ENCODE peak calls at places on chromosomes 12 and 14, in six cellular contexts. U is GM13977, S is H9, K is lower lobe of right lung, T is lung, G is astrocyte of the spinal cord. N is an unnamed sample.

GRCh38 chr12:25689996-25690501 is 137.0 kb upstream of the LMNTD1 start:
- DNase-seq in U (no peak), K (peak; percentile 50), S (no peak), T (peak; percentile 30), G (no peak), N (no peak)

GRCh38 chr14:59583755-59584154 is 7.1 kb upstream of the CCDC175 start:
- DNase-seq in U (no peak), K (no peak), S (peak; percentile 45), G (peak; percentile 55), T (no peak), N (no peak)

GRCh38 chr14:50875359-50876090 is 3.7 kb downstream of the ABHD12B start:
- DNase-seq in G (peak; percentile 52), K (no peak), S (no peak), T (no peak), U (peak; percentile 86), N (no peak)

GRCh38 chr14:97010491-97011160 is 213.4 kb downstream of the VRK1 start:
- DNase-seq in U (no peak), G (no peak), K (no peak), S (peak; percentile 50), T (no peak), N (no peak)

GRCh38 chr12:55416961-55417360 is 9.1 kb upstream of the OR6C76 start:
- DNase-seq in K (no peak), U (no peak), G (no peak), T (no peak), S (no peak), N (no peak)

GRCh38 chr12:41521872-41522379 is 333.8 kb downstream of the PDZRN4 start:
- DNase-seq in G (peak; percentile 84), U (peak; percentile 14), K (no peak), T (no peak), S (no peak), N (no peak)

GRCh38 chr14:68685419-68686211 is 107.3 kb downstream of the ZFP36L1 start:
- DNase-seq in S (no peak), K (no peak), T (no peak), U (peak; percentile 81), G (peak; percentile 84), N (peak; percentile 88)

GRCh38 chr14:88749139-88749538 is 43.6 kb downstream of the EML5 start:
- DNase-seq in G (no peak), T (no peak), U (no peak), K (no peak), S (no peak), N (no peak)

GRCh38 chr14:68363841-68364711 is 428.8 kb downstream of the ZFP36L1 start:
- DNase-seq in U (no peak), G (peak; percentile 94), K (peak; percentile 72), S (peak; percentile 74), T (no peak), N (no peak)

GRCh38 chr12:58607805-58608204 is 312.5 kb downstream of the LRIG3 start:
- DNase-seq in G (no peak), U (no peak), K (no peak), S (no peak), T (no peak), N (no peak)

GRCh38 chr12:120590741-120591407 is 9.7 kb upstream of the POP5 start:
- DNase-seq in G (no peak), T (no peak), S (no peak), U (no peak), K (no peak), N (no peak)

GRCh38 chr12:106954462-106955376 is 988 bp upstream of the TMEM263 start:
- DNase-seq in U (no peak), K (peak; percentile 56), S (peak; percentile 43), G (no peak), T (no peak), N (no peak)

DNA sequence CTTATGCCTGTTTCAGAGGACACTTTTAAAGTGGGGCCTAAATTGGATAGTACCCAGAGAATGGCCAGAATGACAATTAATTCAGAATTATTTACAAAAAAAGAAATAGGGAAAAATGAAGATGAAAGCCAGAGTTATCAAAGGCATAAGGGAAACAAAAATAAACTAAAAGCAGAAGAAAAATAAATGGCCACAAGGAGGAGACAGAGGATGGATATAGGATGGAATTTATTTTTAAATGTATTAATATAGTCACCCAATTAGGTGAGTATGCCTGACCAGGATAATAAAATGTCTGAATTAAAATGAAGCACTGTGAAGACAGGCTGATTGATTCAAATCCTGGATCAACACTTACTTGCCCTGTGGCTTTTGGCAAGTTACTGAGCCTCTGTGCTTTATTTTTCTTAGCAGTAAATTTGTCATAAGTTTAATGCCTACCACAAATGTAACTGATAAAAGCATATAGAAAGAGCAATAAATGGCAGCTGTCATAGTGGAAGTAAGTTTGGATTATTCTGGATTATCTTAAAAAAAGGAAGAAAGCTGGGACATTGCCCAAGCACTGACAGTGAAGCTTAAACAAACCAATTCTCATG is 3.4 kb downstream of the CLEC9A start:
- DNase-seq in T (no peak), K (no peak), G (peak; percentile 27), S (no peak), U (peak; percentile 32), N (no peak)
- TF ChIP-seq CTCF in T (peak; percentile 25), K (peak; percentile 54), G (peak; percentile 42), S (peak; percentile 69), U (peak; percentile 49), N (peak; percentile 78)

GRCh38 chr14:26206640-26207039 is 391.2 kb downstream of the NOVA1 start:
- DNase-seq in G (no peak), U (no peak), K (no peak), T (no peak), S (no peak), N (no peak)
- TF ChIP-seq CTCF in G (no peak), U (no peak), K (no peak), T (no peak), S (peak; percentile 17), N (no peak)

GRCh38 chr14:65100905-65101541 is 1.3 kb downstream of the MAX start:
- DNase-seq in S (no peak), T (no peak), U (no peak), K (no peak), G (no peak), N (no peak)

GRCh38 chr14:65104791-65105190 is 2.5 kb upstream of the MAX start:
- DNase-seq in S (no peak), K (no peak), T (no peak), G (no peak), U (no peak), N (no peak)

GRCh38 chr14:65102441-65103149 is at the start of gene MAX:
- DNase-seq in U (peak; percentile 97), G (peak; percentile 99), K (peak; percentile 99), T (peak; percentile 99), S (peak; percentile 99), N (peak; percentile 99)

GRCh38 chr14:65101631-65102440 is 481 bp downstream of the MAX start:
- DNase-seq in T (peak; percentile 33), S (peak; percentile 39), K (peak; percentile 58), G (no peak), U (no peak), N (no peak)

GRCh38 chr14:65103150-65103760 is 938 bp upstream of the MAX start:
- DNase-seq in S (no peak), G (no peak), T (no peak), U (no peak), K (no peak), N (no peak)
- TF ChIP-seq CTCF in S (peak; percentile 35), G (peak; percentile 5), T (no peak), U (peak; percentile 26), K (no peak), N (no peak)

DNA sequence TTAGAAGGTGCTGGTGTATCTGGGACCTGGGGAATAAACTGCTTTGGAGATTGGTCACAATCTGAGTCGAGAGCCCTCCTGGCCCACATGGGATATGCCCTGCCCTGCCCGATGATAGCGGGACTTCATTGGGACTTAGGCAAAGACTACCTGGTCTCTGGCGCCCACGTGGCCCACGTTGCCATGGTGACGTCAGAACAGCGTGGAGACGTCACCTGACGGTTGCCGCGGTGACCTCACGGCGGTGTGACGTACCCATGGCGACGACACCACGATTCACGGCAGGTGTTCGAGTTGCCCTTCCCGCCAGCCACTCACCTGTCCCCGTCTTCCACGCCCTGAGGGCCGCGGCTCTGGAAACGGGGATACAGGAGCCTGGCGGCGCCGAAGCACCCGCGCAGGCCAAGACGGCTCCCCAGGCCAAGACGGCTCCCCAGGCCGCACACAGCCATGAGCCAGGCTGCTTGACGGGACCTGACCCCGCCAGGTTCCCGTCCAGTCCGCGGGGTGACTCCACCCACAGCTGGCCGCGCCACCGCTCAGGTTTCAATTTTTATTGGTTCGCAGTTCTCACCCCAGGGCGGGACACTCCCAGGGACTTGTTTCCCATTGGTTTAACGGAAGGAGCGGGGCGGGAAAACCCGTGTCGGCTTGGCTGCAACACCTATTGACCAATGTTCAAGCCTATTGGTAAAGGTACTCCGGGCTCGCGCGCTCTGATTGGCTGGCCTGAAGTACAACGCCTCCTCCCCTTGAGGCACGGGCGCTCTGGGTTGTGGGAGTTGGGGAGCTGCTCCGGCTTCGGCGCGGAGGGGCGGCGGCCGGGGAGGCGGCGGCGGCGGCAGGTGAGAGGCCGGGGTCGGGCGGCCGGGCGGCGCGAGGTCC is at the start of the genes MMAB and MVK:
- DNase-seq in S (peak; percentile 100), U (peak; percentile 99), K (peak; percentile 99), T (peak; percentile 100), G (peak; percentile 100), N (peak; percentile 99)
- TF ChIP-seq CTCF in S (no peak), U (no peak), K (no peak), T (no peak), G (no peak), N (no peak)

GRCh38 chr14:47208434-47208833 is 467.0 kb downstream of the MDGA2 start:
- DNase-seq in K (no peak), T (no peak), U (no peak), G (no peak), S (no peak), N (no peak)

GRCh38 chr14:47211263-47211662 is 464.1 kb downstream of the MDGA2 start:
- DNase-seq in U (no peak), G (no peak), S (no peak), K (no peak), T (no peak), N (no peak)

DNA sequence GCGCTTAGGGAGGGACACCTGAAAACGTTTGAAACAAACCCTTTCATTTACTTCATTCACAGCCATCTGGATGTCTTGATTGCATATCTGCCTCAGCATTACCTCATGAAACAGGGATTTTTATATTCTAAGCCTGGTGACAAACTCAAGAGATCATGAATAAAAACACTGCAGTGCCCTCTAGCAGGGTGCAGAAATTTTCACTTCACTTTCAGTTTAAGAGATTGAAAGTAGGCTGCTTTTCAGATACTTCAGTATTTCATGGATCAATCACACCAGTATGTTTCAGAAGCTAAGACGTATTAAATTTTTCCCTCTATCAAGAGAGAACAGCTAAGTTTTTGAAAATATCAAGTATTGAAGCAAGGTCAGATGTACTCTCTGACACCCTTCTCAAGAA is 467.8 kb downstream of the MDGA2 start:
- DNase-seq in S (no peak), T (no peak), U (no peak), K (no peak), G (peak; percentile 14), N (no peak)
- TF ChIP-seq CTCF in S (no peak), T (no peak), U (no peak), K (no peak), G (no peak), N (no peak)

GRCh38 chr12:88579941-88580871 is at the start of gene KITLG:
- DNase-seq in S (peak; percentile 92), K (peak; percentile 87), T (peak; percentile 85), G (peak; percentile 90), U (peak; percentile 58), N (no peak)
- TF ChIP-seq CTCF in S (no peak), K (peak; percentile 42), T (peak; percentile 15), G (peak; percentile 33), U (no peak), N (no peak)